ENCODE peak calls at places on chromosomes 11 and 22, in nine cellular contexts. D, Q, H, V, L, E, I, W and O are unnamed samples.
A peak's percentile ranks its signal among the peaks of the same experiment; 100 is the strongest.

GRCh38 chr11:67563354-67564114 is 20.1 kb upstream of the GSTP1 start:
- DNase-seq in D (peak; percentile 86), Q (no peak), E (no peak), H (no peak), L (no peak), V (peak; percentile 97), W (no peak), I (peak; percentile 71), O (peak; percentile 49)

GRCh38 chr22:38108561-38109319 is 1.7 kb downstream of the BAIAP2L2 start:
- DNase-seq in H (no peak), I (peak; percentile 35), Q (no peak), W (no peak), D (no peak), L (no peak), V (no peak), E (no peak), O (no peak)

GRCh38 chr11:116510886-116511650 is 261.7 kb downstream of the BUD13 start:
- DNase-seq in I (no peak), E (no peak), V (no peak), Q (peak; percentile 58), L (peak; percentile 60), H (no peak), W (no peak), D (no peak), O (no peak)

GRCh38 chr11:67268684-67269268 is 2.5 kb downstream of the GRK2 start:
- DNase-seq in V (no peak), D (no peak), W (no peak), E (no peak), L (no peak), I (no peak), Q (no peak), H (no peak), O (no peak)

GRCh38 chr22:17218341-17218740 is 894 bp downstream of the ADA2 start:
- DNase-seq in H (peak; percentile 37), V (no peak), Q (peak; percentile 73), W (no peak), I (no peak), D (no peak), E (no peak), L (no peak), O (no peak)

GRCh38 chr11:29448246-29448877 is 568.5 kb downstream of the KCNA4 start:
- DNase-seq in W (peak; percentile 13), Q (peak; percentile 59), H (no peak), E (peak; percentile 13), L (no peak), D (no peak), I (no peak), V (peak; percentile 18), O (no peak)

GRCh38 chr11:74710291-74710938 is 20.8 kb downstream of the CHRDL2 start:
- DNase-seq in V (peak; percentile 53), I (no peak), H (no peak), E (no peak), L (no peak), W (no peak), Q (peak; percentile 59), D (peak; percentile 20), O (no peak)

GRCh38 chr11:15836801-15837200 is 519.5 kb downstream of the SOX6 start:
- DNase-seq in L (no peak), W (no peak), Q (no peak), I (no peak), V (no peak), D (no peak), E (no peak), H (no peak), O (no peak)

GRCh38 chr11:20088368-20089260 is 71.7 kb downstream of the DBX1 start:
- DNase-seq in E (no peak), H (no peak), D (no peak), L (no peak), V (peak; percentile 81), I (no peak), W (no peak), Q (peak; percentile 6), O (no peak)

GRCh38 chr22:46150615-46151423 is 493 bp downstream of the PPARA start:
- DNase-seq in L (no peak), Q (peak; percentile 77), I (peak; percentile 63), E (peak; percentile 15), V (no peak), D (no peak), H (peak; percentile 40), W (peak; percentile 31), O (peak; percentile 59)
- H3K4me3 ChIP-seq in L (peak overlapping the region; percentile 71), Q (peak overlapping the region; percentile 82), I (peak overlapping the region; percentile 91), E (peak overlapping the region; percentile 86), V (peak overlapping the region; percentile 76), D (peak overlapping the region; percentile 90), H (peak overlapping the region; percentile 99), W (peak overlapping the region; percentile 78), O (peak overlapping the region; percentile 76)

DNA sequence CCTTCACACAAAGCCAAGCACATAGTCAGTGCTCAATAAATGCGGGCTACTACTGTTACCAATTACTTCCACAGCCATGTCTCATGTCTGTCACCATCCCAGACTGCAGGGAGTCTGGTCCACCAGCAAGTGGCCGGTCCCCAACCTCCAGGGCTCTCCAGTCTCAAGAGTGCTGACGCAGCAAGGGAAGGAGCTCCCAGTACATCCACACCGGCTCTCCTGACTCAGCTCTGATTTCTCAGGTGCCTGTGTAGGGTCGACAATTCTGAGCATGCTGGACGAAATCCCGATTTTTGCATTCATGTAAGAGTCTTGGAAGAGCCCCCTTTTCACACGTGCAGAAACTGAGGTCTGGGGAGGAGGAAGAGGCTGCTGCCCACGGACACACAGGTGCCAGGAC is 10.3 kb upstream of the NEFH start:
- DNase-seq in I (no peak), H (no peak), L (no peak), V (no peak), W (no peak), Q (peak; percentile 77), D (no peak), E (no peak), O (no peak)
- H3K4me3 ChIP-seq in I (no peak overlapping the region), H (no peak overlapping the region), L (no peak overlapping the region), V (no peak overlapping the region), W (peak overlapping the region; percentile 51), Q (peak overlapping the region; percentile 79), D (no peak overlapping the region), E (no peak overlapping the region), O (peak overlapping the region; percentile 22)

GRCh38 chr11:77002776-77003175 is 31.4 kb upstream of the B3GNT6 start:
- DNase-seq in E (no peak), V (no peak), D (no peak), W (no peak), Q (no peak), L (no peak), I (no peak), H (no peak), O (no peak)

GRCh38 chr11:77003954-77004353 is 30.2 kb upstream of the B3GNT6 start:
- DNase-seq in E (no peak), V (no peak), Q (no peak), H (no peak), W (no peak), I (no peak), L (no peak), D (peak; percentile 6), O (no peak)

GRCh38 chr11:77001524-77001923 is 32.7 kb upstream of the B3GNT6 start:
- DNase-seq in Q (no peak), W (no peak), E (no peak), V (no peak), I (no peak), L (no peak), D (no peak), H (no peak), O (no peak)

GRCh38 chr11:76997512-76997911 is 36.7 kb upstream of the B3GNT6 start:
- DNase-seq in Q (no peak), I (no peak), L (no peak), H (no peak), V (no peak), W (no peak), E (no peak), D (no peak), O (no peak)

GRCh38 chr11:76999597-76999996 is 34.6 kb upstream of the B3GNT6 start:
- DNase-seq in I (no peak), Q (no peak), D (no peak), W (no peak), V (no peak), L (no peak), H (no peak), E (no peak), O (no peak)
- H3K4me3 ChIP-seq in I (no peak overlapping the region), Q (no peak overlapping the region), D (no peak overlapping the region), W (no peak overlapping the region), V (no peak overlapping the region), L (no peak overlapping the region), H (no peak overlapping the region), E (no peak overlapping the region), O (no peak overlapping the region)

DNA sequence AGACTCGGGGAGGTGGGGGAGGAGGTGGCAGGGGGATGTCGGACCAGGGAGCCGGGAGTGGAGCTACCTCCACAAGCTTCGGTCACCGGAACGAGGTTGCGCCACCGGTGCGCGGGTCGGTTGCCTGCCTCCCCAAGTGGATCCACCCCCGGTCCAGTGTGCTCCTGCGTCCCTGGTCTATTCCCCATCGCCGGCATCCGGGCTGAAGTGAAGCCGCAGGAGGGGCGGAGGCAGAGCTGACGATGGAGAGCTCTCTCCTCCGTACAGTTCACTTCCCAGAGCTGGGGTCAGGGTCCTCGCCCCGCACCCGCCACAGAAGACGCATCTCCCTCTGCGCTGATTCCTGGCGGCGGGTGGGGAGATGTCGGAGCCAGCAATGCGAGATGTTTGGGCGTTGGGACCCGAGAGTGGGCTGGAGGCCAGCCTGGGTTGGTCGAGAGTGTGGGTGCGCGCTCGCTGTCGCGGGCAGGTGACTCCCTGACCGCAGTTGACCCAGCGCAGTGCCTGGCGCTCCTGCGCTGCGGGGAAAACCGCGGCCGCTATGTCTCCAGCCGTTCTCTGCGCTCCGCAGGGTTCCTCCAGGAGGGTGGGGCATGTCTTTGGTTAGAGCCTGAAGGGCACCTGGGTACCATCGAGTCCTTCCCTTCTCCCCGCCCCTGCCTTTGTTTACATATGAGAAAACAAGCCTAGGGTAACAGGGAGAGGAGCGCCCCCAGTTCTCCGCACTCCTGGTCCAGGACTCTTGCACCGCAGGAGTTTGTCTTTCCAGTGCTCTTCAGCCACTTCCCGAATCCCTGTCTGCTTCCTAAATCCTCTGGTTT is 1.7 kb downstream of the C11orf96 start:
- DNase-seq in Q (peak; percentile 73), V (peak; percentile 66), L (peak; percentile 88), I (no peak), E (no peak), D (no peak), W (peak; percentile 25), H (no peak), O (peak; percentile 78)
- H3K4me3 ChIP-seq in Q (peak overlapping the region; percentile 74), V (peak overlapping the region; percentile 5), L (peak overlapping the region; percentile 67), I (peak overlapping the region; percentile 57), E (no peak overlapping the region), D (peak overlapping the region; percentile 37), W (peak overlapping the region; percentile 51), H (peak overlapping the region; percentile 70), O (no peak overlapping the region)

GRCh38 chr11:3156282-3156660 is 8.8 kb downstream of the OSBPL5 start:
- DNase-seq in E (peak; percentile 78), D (peak; percentile 31), V (no peak), H (no peak), L (no peak), Q (no peak), W (no peak), I (no peak), O (no peak)
- H3K4me3 ChIP-seq in E (peak overlapping the region; percentile 7), D (peak overlapping the region; percentile 27), V (peak overlapping the region; percentile 9), H (peak overlapping the region; percentile 25), L (no peak overlapping the region), Q (no peak overlapping the region), W (no peak overlapping the region), I (no peak overlapping the region), O (no peak overlapping the region)

GRCh38 chr22:44422742-44423370 is 75.2 kb downstream of the RTL6 start:
- DNase-seq in Q (peak; percentile 44), D (no peak), H (no peak), V (no peak), E (no peak), I (no peak), L (peak; percentile 57), W (no peak), O (no peak)
- H3K4me3 ChIP-seq in Q (no peak overlapping the region), D (no peak overlapping the region), H (no peak overlapping the region), V (no peak overlapping the region), E (no peak overlapping the region), I (no peak overlapping the region), L (no peak overlapping the region), W (no peak overlapping the region), O (no peak overlapping the region)